ENCODE peak calls at places on chromosome 12, in ten cellular contexts. E, U, I, N, A, H, Z, V, K and T are unnamed samples. For H3K4me1, the result is how much of the 10 kb centered on the place peaks cover.

GRCh38 chr12:121238604-121239334 is 28.8 kb downstream of the P2RX4 start:
- DNase-seq in Z (no peak), V (no peak), E (no peak), A (no peak), N (no peak), H (no peak), U (no peak), K (no peak), I (no peak), T (no peak)

GRCh38 chr12:113161415-113162016 is 12.0 kb downstream of the CFAP73 start:
- DNase-seq in H (no peak), Z (no peak), E (no peak), U (no peak), K (no peak), I (peak), N (no peak), V (no peak), A (no peak), T (peak)

GRCh38 chr12:122942609-122943008 is 23.7 kb downstream of the ABCB9 start:
- DNase-seq in U (no peak), V (no peak), A (peak), H (no peak), I (peak), K (no peak), N (no peak), Z (no peak), E (no peak), T (no peak)

GRCh38 chr12:22069851-22070250 is 23.8 kb downstream of the CMAS start:
- DNase-seq in E (no peak), A (no peak), H (no peak), Z (no peak), U (no peak), N (no peak), K (no peak), I (no peak), V (no peak), T (no peak)

GRCh38 chr12:67909681-67910080 is 79.6 kb upstream of the IFNG-AS1 start:
- DNase-seq in Z (no peak), A (peak), H (no peak), K (no peak), I (no peak), V (no peak), U (no peak), E (no peak), N (no peak), T (no peak)

GRCh38 chr12:41361791-41362190 is 173.7 kb downstream of the PDZRN4 start:
- DNase-seq in I (no peak), N (no peak), H (no peak), U (no peak), A (no peak), Z (no peak), E (no peak), V (no peak), K (no peak), T (no peak)

GRCh38 chr12:118103601-118104382 is at the start of gene VSIG10:
- DNase-seq in H (peak), V (no peak), N (peak), I (peak), Z (no peak), E (peak), A (peak), U (peak), K (peak), T (peak)

GRCh38 chr12:107429006-107429698 is 256.4 kb upstream of the PWP1 start:
- DNase-seq in Z (no peak), U (no peak), K (peak), N (no peak), H (peak), E (no peak), I (no peak), A (no peak), V (no peak), T (no peak)

GRCh38 chr12:1611775-1612174 is 17.3 kb upstream of the WNT5B start:
- DNase-seq in N (no peak), V (no peak), H (no peak), Z (no peak), K (no peak), I (no peak), A (peak), U (no peak), E (no peak), T (no peak)

GRCh38 chr12:120581998-120582397 is 796 bp upstream of the POP5 start:
- DNase-seq in Z (no peak), U (no peak), V (no peak), N (no peak), I (no peak), E (no peak), K (no peak), A (peak), H (no peak), T (no peak)

GRCh38 chr12:6546016-6546415 is 9.8 kb downstream of the IFFO1 start:
- DNase-seq in I (no peak), K (no peak), H (no peak), N (no peak), E (no peak), U (no peak), Z (no peak), A (no peak), V (no peak), T (no peak)

GRCh38 chr12:15243102-15243501 is 21.9 kb upstream of the RERG start:
- DNase-seq in K (no peak), I (no peak), V (no peak), U (no peak), N (no peak), A (no peak), Z (no peak), E (no peak), H (no peak), T (no peak)

GRCh38 chr12:4274960-4275868 is 1.7 kb downstream of the CCND2 start:
- DNase-seq in V (no peak), Z (no peak), E (peak), I (no peak), N (no peak), U (no peak), K (no peak), A (peak), H (no peak), T (no peak)
- H3K4me1 ChIP-seq in V (half or more), Z (under half), E (under half), I (half or more), N (half or more), U (under half), K (under half), A (under half), H (half or more), T (half or more)

GRCh38 chr12:95481888-95482287 is 7.9 kb downstream of the METAP2 start:
- DNase-seq in E (no peak), K (no peak), H (no peak), A (no peak), U (no peak), N (no peak), I (no peak), V (no peak), Z (no peak), T (no peak)
- H3K4me3 ChIP-seq in E (no peak), K (no peak), H (no peak), A (no peak), U (no peak), N (no peak), I (no peak), V (no peak), Z (no peak), T (no peak)

GRCh38 chr12:12717586-12718381 is 616 bp downstream of the CDKN1B start:
- DNase-seq in I (peak), V (peak), U (no peak), Z (no peak), H (no peak), K (no peak), E (no peak), A (no peak), N (peak), T (peak)

GRCh38 chr12:12716151-12716844 is 870 bp upstream of the CDKN1B start:
- DNase-seq in V (peak), U (no peak), Z (no peak), A (peak), H (no peak), E (no peak), I (peak), K (no peak), N (no peak), T (peak)

GRCh38 chr12:12715459-12716150 is 1.6 kb upstream of the CDKN1B start:
- DNase-seq in A (no peak), K (no peak), U (no peak), I (peak), V (peak), E (no peak), Z (no peak), N (no peak), H (no peak), T (no peak)

GRCh38 chr12:12718382-12718761 is 1.2 kb downstream of the CDKN1B start:
- DNase-seq in Z (no peak), K (no peak), E (no peak), I (peak), V (no peak), A (no peak), N (no peak), H (no peak), U (no peak), T (peak)

DNA sequence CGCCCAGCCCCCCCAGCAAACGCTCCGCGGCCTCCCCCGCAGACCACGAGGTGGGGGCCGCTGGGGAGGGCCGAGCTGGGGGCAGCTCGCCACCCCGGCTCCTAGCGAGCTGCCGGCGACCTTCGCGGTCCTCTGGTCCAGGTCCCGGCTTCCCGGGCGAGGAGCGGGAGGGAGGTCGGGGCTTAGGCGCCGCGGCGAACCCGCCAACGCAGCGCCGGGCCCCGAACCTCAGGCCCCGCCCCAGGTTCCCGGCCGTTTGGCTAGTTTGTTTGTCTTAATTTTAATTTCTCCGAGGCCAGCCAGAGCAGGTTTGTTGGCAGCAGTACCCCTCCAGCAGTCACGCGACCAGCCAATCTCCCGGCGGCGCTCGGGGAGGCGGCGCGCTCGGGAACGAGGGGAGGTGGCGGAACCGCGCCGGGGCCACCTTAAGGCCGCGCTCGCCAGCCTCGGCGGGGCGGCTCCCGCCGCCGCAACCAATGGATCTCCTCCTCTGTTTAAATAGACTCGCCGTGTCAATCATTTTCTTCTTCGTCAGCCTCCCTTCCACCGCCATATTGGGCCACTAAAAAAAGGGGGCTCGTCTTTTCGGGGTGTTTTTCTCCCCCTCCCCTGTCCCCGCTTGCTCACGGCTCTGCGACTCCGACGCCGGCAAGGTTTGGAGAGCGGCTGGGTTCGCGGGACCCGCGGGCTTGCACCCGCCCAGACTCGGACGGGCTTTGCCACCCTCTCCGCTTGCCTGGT is at the start of gene CDKN1B:
- DNase-seq in N (peak), U (peak), I (peak), K (peak), V (peak), E (peak), H (peak), A (peak), Z (peak), T (peak)
- TF ChIP-seq POLR2A in N (peak), U (peak), I (peak), K (peak), V (peak), E (peak), H (peak), A (peak), Z (peak), T (peak)

GRCh38 chr12:32536000-32536345 is 136.6 kb downstream of the FGD4 start:
- DNase-seq in A (no peak), K (no peak), U (no peak), V (no peak), N (no peak), I (no peak), H (no peak), E (no peak), Z (no peak), T (no peak)
- H3K4me1 ChIP-seq in A (under half), K (under half), U (half or more), V (under half), N (under half), I (under half), H (half or more), E (under half), Z (under half), T (half or more)

GRCh38 chr12:89709157-89709993 is 737 bp upstream of the ATP2B1 start:
- DNase-seq in Z (peak), K (peak), H (peak), A (peak), I (peak), E (peak), N (peak), V (peak), U (peak), T (peak)

GRCh38 chr12:89708793-89709156 is at the start of gene ATP2B1:
- DNase-seq in I (peak), A (peak), U (peak), N (peak), K (peak), H (peak), Z (peak), E (peak), V (peak), T (peak)

GRCh38 chr12:89709994-89710872 is 1.6 kb upstream of the ATP2B1 start:
- DNase-seq in N (peak), Z (no peak), E (peak), K (peak), H (peak), V (peak), U (peak), A (peak), I (no peak), T (peak)

GRCh38 chr12:89707992-89708792 is 446 bp downstream of the ATP2B1 start:
- DNase-seq in V (peak), H (peak), K (peak), U (peak), I (peak), Z (no peak), E (peak), N (peak), A (peak), T (peak)

DNA sequence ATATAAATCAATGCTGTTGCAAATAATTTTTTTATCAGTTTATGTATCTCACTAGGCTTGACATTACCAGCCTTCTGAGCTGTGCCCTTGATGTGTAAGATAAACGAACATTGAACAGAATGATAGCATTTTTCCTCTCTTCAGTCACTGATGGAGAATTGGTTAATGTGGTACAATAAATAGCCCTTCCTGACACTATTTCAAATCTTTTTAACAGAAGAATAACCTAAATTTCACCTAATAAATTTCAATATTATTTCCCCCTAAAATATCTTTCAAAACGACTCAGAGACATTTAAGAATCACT is 2.2 kb upstream of the ATP2B1 start:
- DNase-seq in U (no peak), K (no peak), N (no peak), Z (no peak), E (no peak), A (no peak), H (no peak), V (no peak), I (no peak), T (no peak)
- H3K4me3 ChIP-seq in U (no peak), K (peak), N (peak), Z (peak), E (no peak), A (no peak), H (peak), V (no peak), I (peak), T (peak)

GRCh38 chr12:95168746-95169145 is 48.5 kb downstream of the FGD6 start:
- DNase-seq in Z (no peak), U (no peak), N (no peak), H (no peak), I (no peak), V (no peak), K (no peak), A (no peak), E (no peak), T (no peak)
- TF ChIP-seq POLR2A in Z (no peak), U (no peak), N (no peak), H (no peak), I (no peak), V (no peak), K (no peak), A (no peak), E (no peak), T (no peak)